ENCODE peak calls at places on chromosomes 3 and 15, in five cellular contexts. J is body of pancreas, I is IMR-90, T is Calu3, C is HFFc6. B is an unnamed sample.

GRCh38 chr15:70602834-70603560 is 160.4 kb downstream of the UACA start:
- DNase-seq in J (no peak), I (no peak), T (no peak), C (no peak), B (no peak)

GRCh38 chr15:101540480-101541239 is 51.2 kb upstream of the PCSK6 start:
- DNase-seq in J (no peak), I (no peak), T (no peak), C (no peak), B (no peak)

GRCh38 chr3:112042842-112043280 is 8.3 kb downstream of the TMPRSS7 start:
- DNase-seq in J (no peak), I (no peak), T (no peak), C (no peak), B (no peak)

GRCh38 chr15:80766275-80766674 is 12.9 kb upstream of the CEMIP start:
- DNase-seq in J (no peak), I (no peak), T (no peak), C (no peak), B (no peak)

GRCh38 chr3:45972534-45973402 is 22.9 kb downstream of the FYCO1 start:
- DNase-seq in J (no peak), I (peak; percentile 97), T (no peak), C (peak; percentile 91), B (peak; percentile 71)

GRCh38 chr3:143586565-143586964 is 261.7 kb downstream of the SLC9A9 start:
- DNase-seq in J (peak; percentile 59), I (no peak), T (peak; percentile 30), C (no peak), B (no peak)

GRCh38 chr15:68515371-68516095 is 63.3 kb upstream of the CORO2B start:
- DNase-seq in J (no peak), I (no peak), T (no peak), C (no peak), B (no peak)

GRCh38 chr3:111539351-111540331 is 2.4 kb upstream of the CD96 start:
- DNase-seq in J (peak; percentile 55), I (peak; percentile 41), T (peak; percentile 82), C (peak; percentile 44), B (peak; percentile 14)

DNA sequence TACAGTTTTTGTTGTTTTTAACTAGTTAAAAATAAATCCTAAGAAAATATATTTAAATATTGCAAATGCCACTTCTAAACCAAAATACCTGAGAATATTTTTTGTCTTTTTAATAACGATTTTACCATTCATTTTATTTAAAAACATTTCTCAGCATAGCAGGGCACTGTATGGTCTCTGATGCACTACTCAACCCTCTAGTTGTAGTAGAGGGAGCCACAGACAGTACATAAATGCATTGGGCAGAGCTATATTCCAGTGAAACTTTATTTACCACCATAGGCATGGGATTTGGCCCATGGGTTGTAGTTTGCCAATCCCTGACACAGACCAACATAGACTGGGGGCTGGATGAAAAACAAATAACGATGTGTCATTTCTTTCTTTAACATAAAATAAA is 214.4 kb upstream of the UBE2E1 start:
- DNase-seq in J (no peak), I (no peak), T (no peak), C (no peak), B (no peak)
- TF ChIP-seq CTCF in J (no peak), I (no peak), T (no peak), C (no peak), B (no peak)

DNA sequence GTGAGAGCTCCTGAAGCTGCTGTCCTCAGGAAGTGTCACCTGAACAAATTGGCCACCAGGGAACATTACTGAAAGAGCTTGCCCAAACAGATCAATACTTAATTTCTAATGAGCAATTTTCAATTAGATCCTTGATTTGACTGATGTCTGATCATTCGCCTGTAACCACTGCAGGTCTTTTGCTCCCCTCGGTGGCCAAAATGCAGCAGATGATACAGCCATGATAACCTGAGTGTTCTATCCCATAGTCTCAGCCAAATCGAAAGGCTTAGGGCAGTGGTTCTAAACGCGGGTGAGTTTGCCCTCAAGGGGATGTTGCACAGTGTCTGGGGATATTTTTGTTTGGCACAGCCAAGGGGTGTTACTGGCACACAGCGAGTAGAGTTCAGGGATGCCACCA is 57.7 kb upstream of the MEX3B start:
- DNase-seq in J (no peak), I (no peak), T (no peak), C (no peak), B (no peak)
- TF ChIP-seq CTCF in J (no peak), I (peak; percentile 37), T (no peak), C (peak; percentile 52), B (peak; percentile 12)

GRCh38 chr15:40764766-40765136 is 883 bp downstream of the GCHFR start:
- DNase-seq in J (no peak), I (no peak), T (no peak), C (no peak), B (no peak)

GRCh38 chr15:40762919-40763800 is 708 bp upstream of the GCHFR start:
- DNase-seq in J (peak; percentile 89), I (peak; percentile 11), T (peak; percentile 33), C (no peak), B (no peak)

GRCh38 chr15:40766194-40766830 is 2.4 kb downstream of the GCHFR start:
- DNase-seq in J (no peak), I (peak; percentile 28), T (no peak), C (peak; percentile 38), B (no peak)

GRCh38 chr15:40766906-40767837 is 2.6 kb upstream of the C15orf62 start:
- DNase-seq in J (no peak), I (peak; percentile 50), T (no peak), C (no peak), B (no peak)

GRCh38 chr15:40763801-40764765 is at the start of gene GCHFR:
- DNase-seq in J (peak; percentile 85), I (peak; percentile 47), T (peak; percentile 70), C (peak; percentile 44), B (no peak)
- TF ChIP-seq CTCF in J (peak; percentile 47), I (peak; percentile 32), T (no peak), C (peak; percentile 71), B (peak; percentile 24)

GRCh38 chr3:87422333-87422732 is 145.9 kb upstream of the POU1F1 start:
- DNase-seq in J (no peak), I (no peak), T (no peak), C (no peak), B (no peak)

DNA sequence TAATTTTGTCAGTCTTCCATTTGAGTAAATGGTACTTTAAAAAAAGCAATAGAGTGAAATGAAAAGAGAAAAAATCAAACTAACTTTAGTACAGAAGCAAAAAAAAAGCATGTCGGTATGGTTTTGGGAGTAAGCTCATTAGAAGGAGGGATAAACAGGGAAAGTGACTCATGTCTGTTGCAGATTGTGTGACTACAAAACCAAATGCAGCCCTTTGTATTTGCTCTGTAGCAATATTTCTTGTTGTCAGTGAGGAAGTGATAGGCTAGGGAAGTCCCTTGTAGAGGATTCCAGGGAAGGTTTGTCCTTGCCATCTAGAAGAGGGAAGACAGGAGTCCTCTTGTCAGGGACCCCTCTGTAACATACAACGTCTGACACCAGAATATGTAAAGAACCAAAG is 150.5 kb upstream of the POU1F1 start:
- DNase-seq in J (no peak), I (no peak), T (no peak), C (peak; percentile 19), B (no peak)
- TF ChIP-seq CTCF in J (no peak), I (no peak), T (no peak), C (no peak), B (no peak)

GRCh38 chr3:23800731-23801130 is 5.0 kb upstream of the UBE2E1 start:
- DNase-seq in J (no peak), I (peak; percentile 39), T (no peak), C (no peak), B (no peak)
- TF ChIP-seq CTCF in J (peak; percentile 19), I (peak; percentile 42), T (no peak), C (peak; percentile 52), B (peak; percentile 25)

DNA sequence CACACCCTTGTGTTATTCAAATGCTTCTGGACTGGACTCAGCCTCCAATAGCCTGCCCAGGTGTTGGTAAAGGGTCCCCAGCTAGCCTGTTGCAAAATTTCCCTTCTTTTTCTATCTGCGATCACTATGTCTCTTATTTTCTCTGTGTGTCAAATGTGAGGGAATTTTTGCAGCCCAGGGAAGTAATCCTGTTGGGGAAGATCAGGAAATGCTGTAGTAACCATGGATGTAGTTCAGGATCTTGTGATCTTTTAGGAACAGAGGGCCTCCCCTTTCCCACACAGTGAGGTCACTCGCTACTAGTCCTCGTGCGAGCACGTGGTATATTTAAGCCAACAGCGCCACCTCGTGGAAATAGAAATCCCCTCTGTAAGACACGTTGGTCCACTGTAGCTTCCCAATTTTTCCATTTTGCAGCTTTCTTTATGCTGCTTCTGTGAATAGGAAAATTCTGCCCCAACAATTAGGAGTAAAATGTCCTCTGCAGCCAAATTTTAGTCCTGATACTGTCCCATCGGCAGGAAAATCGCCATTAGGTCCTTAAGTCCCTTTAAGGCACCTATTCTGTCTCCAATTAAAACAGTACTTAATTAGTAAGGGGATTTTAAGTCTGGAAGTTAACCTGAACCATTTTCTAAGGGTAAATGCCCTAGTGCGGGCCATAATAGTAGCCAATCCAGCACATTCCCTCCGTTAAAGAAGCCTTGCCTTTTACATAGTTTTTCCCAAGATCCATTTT is 4.0 kb upstream of the SMCO1 start:
- DNase-seq in J (peak; percentile 39), I (peak; percentile 73), T (peak; percentile 56), C (peak; percentile 45), B (no peak)
- TF ChIP-seq CTCF in J (peak; percentile 39), I (peak; percentile 74), T (peak; percentile 30), C (peak; percentile 90), B (peak; percentile 45)

B was measured in AG09319.